ENCODE peak calls at places on chromosomes 5 and 9, in seven cellular contexts. R is activated CD8-positive, alpha-beta memory T cell treated with anti-CD3 and anti-CD28 coated beads, Interleukin-2, amount 50 U/mL, for 48 hours; N is stimulated activated CD8-positive, alpha-beta memory T cell treated with anti-CD3 and anti-CD28 coated beads, Interleukin-7, amount 100 ng/mL, for 24 hours; D is sigmoid colon; Z is aorta; B is progenitor cell of endocrine pancreas; Y is NCI-H510A treated with DMSO at 0.1 percent for 48 hours. G is an unnamed sample.

GRCh38 chr9:121286973-121287721 is 19.2 kb downstream of the GSN start:
- DNase-seq in R (no peak), N (no peak), D (peak), Z (peak), B (no peak), Y (peak), G (peak)

GRCh38 chr9:80485420-80485819 is 913.7 kb downstream of the TLE4 start:
- DNase-seq in R (no peak), N (no peak), D (no peak), Z (no peak), B (no peak), Y (no peak), G (no peak)

GRCh38 chr9:3828495-3828894 is 302.7 kb upstream of the RFX3 start:
- DNase-seq in R (no peak), N (no peak), D (no peak), Z (no peak), B (no peak), Y (no peak), G (no peak)

GRCh38 chr5:41445937-41446563 is 64.4 kb downstream of the PLCXD3 start:
- DNase-seq in R (no peak), N (no peak), D (no peak), Z (peak), B (no peak), Y (no peak), G (no peak)

GRCh38 chr5:179374506-179375235 is 29.4 kb upstream of the ADAMTS2 start:
- DNase-seq in R (no peak), N (no peak), D (peak), Z (peak), B (no peak), Y (no peak), G (peak)

GRCh38 chr9:86187121-86187520 is 72.3 kb downstream of the C9orf153 start:
- DNase-seq in R (no peak), N (no peak), D (no peak), Z (no peak), B (no peak), Y (no peak), G (no peak)

GRCh38 chr9:6845881-6846280 is 88.1 kb downstream of the KDM4C start:
- DNase-seq in R (no peak), N (no peak), D (no peak), Z (no peak), B (no peak), Y (peak), G (no peak)

GRCh38 chr9:4530375-4530774 is 40.1 kb downstream of the SLC1A1 start:
- DNase-seq in R (no peak), N (no peak), D (no peak), Z (no peak), B (no peak), Y (peak), G (no peak)

GRCh38 chr9:114282507-114282906 is 40.4 kb upstream of the ORM1 start:
- DNase-seq in R (no peak), N (no peak), D (no peak), Z (no peak), B (no peak), Y (no peak), G (no peak)

GRCh38 chr9:5587024-5587423 is 41.9 kb upstream of the RIC1 start:
- DNase-seq in R (peak), N (peak), D (no peak), Z (no peak), B (no peak), Y (no peak), G (no peak)

GRCh38 chr9:102035929-102036328 is 297.5 kb upstream of the GRIN3A start:
- DNase-seq in R (no peak), N (no peak), D (no peak), Z (no peak), B (no peak), Y (no peak), G (no peak)

GRCh38 chr5:177300236-177300880 is 3.2 kb downstream of the RAB24 start:
- DNase-seq in R (no peak), N (no peak), D (peak), Z (peak), B (no peak), Y (no peak), G (no peak)

GRCh38 chr5:87154191-87154590 is 113.5 kb upstream of the RASA1 start:
- DNase-seq in R (no peak), N (no peak), D (no peak), Z (no peak), B (no peak), Y (no peak), G (no peak)

GRCh38 chr9:2727966-2728613 is 10.8 kb downstream of the KCNV2 start:
- DNase-seq in R (no peak), N (no peak), D (no peak), Z (no peak), B (no peak), Y (peak), G (no peak)

GRCh38 chr9:101398930-101399640 is 434 bp downstream of the ZNF189 start:
- DNase-seq in R (no peak), N (peak), D (peak), Z (no peak), B (no peak), Y (no peak), G (no peak)

GRCh38 chr5:60208681-60209080 is 315.2 kb upstream of the PDE4D start:
- DNase-seq in R (no peak), N (no peak), D (no peak), Z (peak), B (no peak), Y (no peak), G (no peak)

GRCh38 chr5:128304121-128304520 is 220.6 kb downstream of the SLC12A2 start:
- DNase-seq in R (no peak), N (no peak), D (no peak), Z (no peak), B (no peak), Y (no peak), G (no peak)

GRCh38 chr9:136170291-136170901 is 34.5 kb downstream of the LHX3 start:
- DNase-seq in R (peak), N (peak), D (no peak), Z (peak), B (peak), Y (no peak), G (no peak)

GRCh38 chr9:97900738-97901565 is 21.3 kb downstream of the TRMO start:
- DNase-seq in R (no peak), N (no peak), D (no peak), Z (no peak), B (no peak), Y (peak), G (no peak)

GRCh38 chr9:2559212-2560152 is 62.1 kb upstream of the VLDLR start:
- DNase-seq in R (no peak), N (no peak), D (peak), Z (peak), B (no peak), Y (no peak), G (no peak)

GRCh38 chr5:66659780-66660179 is 63.6 kb downstream of the MAST4 start:
- DNase-seq in R (no peak), N (no peak), D (no peak), Z (no peak), B (no peak), Y (no peak), G (no peak)

GRCh38 chr9:36149197-36149596 is 12.7 kb downstream of the GLIPR2 start:
- DNase-seq in R (no peak), N (no peak), D (peak), Z (no peak), B (no peak), Y (no peak), G (no peak)

GRCh38 chr5:42887575-42887974 is 75.9 kb upstream of the SELENOP start:
- DNase-seq in R (no peak), N (no peak), D (no peak), Z (no peak), B (no peak), Y (no peak), G (no peak)

GRCh38 chr9:105132576-105132975 is 111.9 kb upstream of the SLC44A1 start:
- DNase-seq in R (no peak), N (no peak), D (no peak), Z (no peak), B (no peak), Y (no peak), G (no peak)

GRCh38 chr5:138449501-138450239 is 10.8 kb downstream of the REEP2 start:
- DNase-seq in R (peak), N (peak), D (peak), Z (peak), B (peak), Y (peak), G (peak)

GRCh38 chr9:31136524-31136923 is 1247.9 kb upstream of the ACO1 start:
- DNase-seq in R (no peak), N (no peak), D (no peak), Z (no peak), B (no peak), Y (no peak), G (no peak)

GRCh38 chr9:97990259-97990658 is 7.1 kb downstream of the ANP32B start:
- DNase-seq in R (no peak), N (no peak), D (no peak), Z (no peak), B (no peak), Y (no peak), G (no peak)

GRCh38 chr5:32506251-32506661 is 61.7 kb upstream of the ZFR start:
- DNase-seq in R (no peak), N (no peak), D (peak), Z (no peak), B (no peak), Y (no peak), G (no peak)

GRCh38 chr5:142597546-142598337 is 88.1 kb downstream of the FGF1 start:
- DNase-seq in R (no peak), N (no peak), D (no peak), Z (no peak), B (no peak), Y (no peak), G (no peak)

G was measured in osteocyte.